ENCODE peak calls at places on chromosome 12, in four cellular contexts. Q is astrocyte, X is glutamatergic neuron, B is heart left ventricle. M is an unnamed sample.

GRCh38 chr12:53051881-53052412 is 2.1 kb downstream of the TNS2 start:
- DNase-seq in Q (no peak), X (no peak), B (no peak), M (no peak)

GRCh38 chr12:56162468-56163290 is 4.5 kb downstream of the MYL6 start:
- DNase-seq in Q (no peak), X (no peak), B (no peak), M (no peak)

GRCh38 chr12:80412343-80412953 is 31.6 kb upstream of the PTPRQ start:
- DNase-seq in Q (peak), X (no peak), B (no peak), M (peak)

GRCh38 chr12:95805864-95806669 is 15.5 kb upstream of the NTN4 start:
- DNase-seq in Q (peak), X (no peak), B (no peak), M (peak)

GRCh38 chr12:8785499-8785898 is 36.9 kb upstream of the A2ML1 start:
- DNase-seq in Q (no peak), X (no peak), B (no peak), M (no peak)

GRCh38 chr12:132162508-132163031 is 18.3 kb downstream of the NOC4L start:
- DNase-seq in Q (peak), X (peak), B (no peak), M (peak)

GRCh38 chr12:107475900-107476299 is 209.7 kb upstream of the PWP1 start:
- DNase-seq in Q (no peak), X (no peak), B (no peak), M (no peak)

GRCh38 chr12:111393700-111394275 is 11.9 kb upstream of the SH2B3 start:
- DNase-seq in Q (no peak), X (no peak), B (peak), M (no peak)

GRCh38 chr12:71356569-71356968 is 83.0 kb upstream of the LGR5 start:
- DNase-seq in Q (no peak), X (no peak), B (no peak), M (no peak)

GRCh38 chr12:14892726-14893442 is 7.2 kb upstream of the MGP start:
- DNase-seq in Q (no peak), X (no peak), B (peak), M (no peak)
- TF ChIP-seq CTCF in Q (no peak), X (no peak), B (peak), M (peak)

DNA sequence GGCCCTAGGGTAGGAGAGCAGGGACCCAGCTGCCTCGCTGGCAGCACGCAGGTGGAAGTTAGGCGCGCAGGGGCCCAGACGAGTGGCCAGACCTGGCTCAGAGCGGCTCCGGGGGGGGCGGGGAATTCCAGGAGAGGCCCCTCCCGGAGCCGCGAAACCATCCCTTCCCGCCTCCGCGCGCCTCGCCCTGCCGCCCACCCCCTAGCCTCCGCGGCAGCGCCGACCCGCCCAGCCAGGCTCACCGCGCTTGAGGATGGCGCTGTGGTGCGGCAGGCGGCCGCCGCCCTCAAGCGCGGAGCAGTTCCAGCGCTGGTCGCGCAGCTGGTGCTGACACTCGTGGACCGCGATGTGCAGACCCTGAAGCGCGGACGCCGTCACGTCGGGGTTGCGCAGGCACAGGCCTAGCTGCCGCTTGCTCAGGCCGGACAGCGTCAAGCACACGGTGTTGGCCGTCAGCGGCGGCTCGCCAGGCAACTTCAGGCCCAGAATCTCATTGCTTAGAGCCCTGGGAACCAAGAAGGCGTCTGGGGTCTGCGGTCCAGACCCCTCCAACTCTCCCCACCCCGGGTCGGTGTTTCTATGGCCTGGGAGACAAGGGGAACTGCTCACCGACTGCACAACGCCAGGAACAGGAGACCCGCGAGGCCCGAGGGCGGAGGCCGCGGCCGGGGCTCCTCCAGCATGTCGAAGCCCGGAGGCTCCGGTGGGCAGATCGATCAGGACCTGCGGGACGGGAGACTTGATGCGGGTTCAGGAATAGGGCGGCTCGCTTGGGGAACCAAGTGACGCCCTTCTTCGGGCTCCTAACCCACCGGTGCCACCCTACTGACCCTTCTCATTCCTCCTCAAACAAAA is 1.5 kb downstream of the WNT10B start:
- DNase-seq in Q (no peak), X (peak), B (no peak), M (no peak)
- TF ChIP-seq CTCF in Q (no peak), X (no peak), B (peak), M (peak)

GRCh38 chr12:121795029-121795977 is 1.8 kb upstream of the RHOF start:
- DNase-seq in Q (no peak), X (peak), B (peak), M (no peak)
- TF ChIP-seq CTCF in Q (peak), X (peak), B (peak), M (peak)

DNA sequence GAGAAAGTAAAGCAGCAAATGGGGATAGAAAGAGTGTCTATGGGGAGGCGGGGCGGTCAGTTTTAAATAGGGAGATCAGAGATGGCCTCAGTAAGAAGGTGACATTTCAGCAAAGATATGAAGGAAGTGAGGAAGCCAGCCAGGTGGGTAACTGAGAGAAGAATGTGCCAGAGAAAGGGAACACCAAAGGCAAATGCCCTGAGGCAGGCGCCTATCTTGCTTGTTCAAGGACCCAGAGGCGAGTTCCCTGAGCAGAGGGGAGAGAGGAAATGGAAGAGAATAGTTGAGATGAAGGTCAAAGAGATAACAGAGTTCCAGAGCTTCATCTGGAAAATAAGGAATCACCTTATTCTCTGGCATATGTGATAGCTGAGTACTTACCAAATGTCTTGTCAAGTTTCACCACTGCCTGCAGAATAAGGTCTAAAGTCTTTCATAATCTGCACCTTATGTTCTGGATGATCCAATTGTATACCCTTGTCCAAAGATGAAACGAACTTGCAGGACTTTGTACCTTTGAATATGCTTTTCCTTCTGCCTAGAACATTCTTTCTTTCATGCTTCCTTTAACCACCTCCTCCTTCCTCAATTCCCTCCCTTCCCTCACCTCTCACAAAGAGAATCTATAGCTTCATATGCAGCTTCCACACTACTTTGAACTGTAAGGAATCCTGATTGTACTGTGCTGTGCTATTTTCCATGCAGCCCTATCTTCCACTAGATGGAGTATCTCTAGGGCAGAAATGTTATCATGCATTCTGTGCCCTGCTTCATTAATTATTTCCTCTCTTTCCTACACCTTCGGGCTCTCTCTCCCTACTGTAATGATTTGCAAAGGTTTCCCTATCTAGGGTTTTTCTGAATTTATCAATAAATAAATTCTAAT is 38.5 kb downstream of the GNPTAB start:
- DNase-seq in Q (no peak), X (no peak), B (no peak), M (peak)
- TF ChIP-seq CTCF in Q (peak), X (no peak), B (peak), M (peak)

GRCh38 chr12:13962699-13963098 is 18.7 kb downstream of the GRIN2B start:
- DNase-seq in Q (no peak), X (peak), B (no peak), M (no peak)
- TF ChIP-seq CTCF in Q (no peak), X (peak), B (no peak), M (peak)

GRCh38 chr12:28973491-28973890 is 175.6 kb upstream of the FAR2 start:
- DNase-seq in Q (peak), X (no peak), B (no peak), M (no peak)
- TF ChIP-seq CTCF in Q (no peak), X (no peak), B (no peak), M (no peak)

GRCh38 chr12:93127582-93128331 is 198.7 kb upstream of the EEA1 start:
- DNase-seq in Q (peak), X (no peak), B (peak), M (no peak)
- TF ChIP-seq CTCF in Q (no peak), X (no peak), B (peak), M (peak)

GRCh38 chr12:24014240-24014639 is 64.8 kb upstream of the SOX5 start:
- DNase-seq in Q (no peak), X (no peak), B (no peak), M (no peak)

GRCh38 chr12:24015771-24016170 is 66.3 kb upstream of the SOX5 start:
- DNase-seq in Q (no peak), X (no peak), B (no peak), M (no peak)

GRCh38 chr12:24011927-24012326 is 62.5 kb upstream of the SOX5 start:
- DNase-seq in Q (no peak), X (no peak), B (no peak), M (no peak)

GRCh38 chr12:24014853-24015590 is 65.6 kb upstream of the SOX5 start:
- DNase-seq in Q (no peak), X (no peak), B (no peak), M (no peak)

DNA sequence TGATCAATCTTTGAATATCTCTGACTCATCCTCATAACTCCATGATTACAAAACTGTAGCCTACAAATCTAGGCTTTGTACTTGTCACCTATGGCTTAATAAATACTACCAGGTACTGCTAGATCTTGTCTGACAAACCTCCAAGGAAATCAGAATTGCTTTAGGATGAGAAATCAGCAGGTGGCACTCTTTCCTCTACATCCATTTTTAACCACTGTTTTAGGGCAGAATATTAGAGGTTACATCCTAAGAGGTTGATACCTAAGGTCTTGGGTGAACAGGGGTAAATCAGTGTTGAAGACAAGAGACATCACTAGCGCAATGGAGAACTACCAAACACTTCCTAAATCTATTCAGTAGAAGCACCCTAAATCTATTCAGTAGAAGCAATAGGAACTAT is 63.1 kb upstream of the SOX5 start:
- DNase-seq in Q (no peak), X (no peak), B (no peak), M (no peak)
- TF ChIP-seq CTCF in Q (peak), X (no peak), B (peak), M (peak)